ENCODE peak calls at places on chromosomes 3 and 15, in eight cellular contexts. N, M, Z, S, X, O, H and I are unnamed samples.

GRCh38 chr15:41501191-41501917 is 7.7 kb downstream of the ITPKA start:
- DNase-seq in N (no peak), M (peak), Z (no peak), S (peak), X (no peak), O (peak), H (peak), I (no peak)

GRCh38 chr15:41394924-41395323 is 7.4 kb downstream of the NDUFAF1 start:
- DNase-seq in N (no peak), M (no peak), Z (no peak), S (peak), X (no peak), O (no peak), H (no peak), I (no peak)

GRCh38 chr15:66702770-66703539 is 919 bp downstream of the SMAD6 start:
- DNase-seq in N (no peak), M (peak), Z (peak), S (no peak), X (no peak), O (peak), H (peak), I (no peak)

GRCh38 chr3:60841355-60841754 is 409.9 kb downstream of the FHIT start:
- DNase-seq in N (no peak), M (no peak), Z (no peak), S (no peak), X (no peak), O (no peak), H (no peak), I (no peak)

GRCh38 chr3:189041482-189042090 is 130.2 kb upstream of the TPRG1 start:
- DNase-seq in N (peak), M (peak), Z (peak), S (peak), X (no peak), O (peak), H (peak), I (no peak)

GRCh38 chr3:16407365-16407764 is 106.1 kb downstream of the RFTN1 start:
- DNase-seq in N (no peak), M (no peak), Z (no peak), S (no peak), X (no peak), O (no peak), H (no peak), I (no peak)

GRCh38 chr3:39385456-39386098 is 2.4 kb downstream of the SLC25A38 start:
- DNase-seq in N (no peak), M (no peak), Z (no peak), S (no peak), X (no peak), O (no peak), H (peak), I (no peak)

GRCh38 chr15:80770356-80770705 is 8.8 kb upstream of the CEMIP start:
- DNase-seq in N (no peak), M (no peak), Z (no peak), S (no peak), X (no peak), O (no peak), H (no peak), I (no peak)

GRCh38 chr15:43440721-43441281 is 52.2 kb downstream of the TP53BP1 start:
- DNase-seq in N (no peak), M (no peak), Z (peak), S (peak), X (no peak), O (no peak), H (peak), I (no peak)

GRCh38 chr3:167394003-167394402 is 13.9 kb upstream of the ZBBX start:
- DNase-seq in N (no peak), M (no peak), Z (no peak), S (no peak), X (no peak), O (no peak), H (no peak), I (no peak)

GRCh38 chr15:40291088-40291574 is 8.3 kb upstream of the ANKRD63 start:
- DNase-seq in N (no peak), M (peak), Z (peak), S (peak), X (no peak), O (peak), H (peak), I (peak)

GRCh38 chr15:98281130-98281529 is 320.6 kb downstream of the ARRDC4 start:
- DNase-seq in N (no peak), M (no peak), Z (no peak), S (no peak), X (no peak), O (no peak), H (no peak), I (no peak)

GRCh38 chr15:65318870-65319356 is 14.4 kb downstream of the RNU5B-1 start:
- DNase-seq in N (peak), M (peak), Z (peak), S (peak), X (no peak), O (peak), H (peak), I (peak)

GRCh38 chr3:104286645-104287044 is 1080.1 kb upstream of the ALCAM start:
- DNase-seq in N (no peak), M (no peak), Z (no peak), S (no peak), X (no peak), O (no peak), H (no peak), I (no peak)

GRCh38 chr3:37825744-37826143 is 35.9 kb upstream of the CTDSPL start:
- DNase-seq in N (no peak), M (no peak), Z (no peak), S (no peak), X (no peak), O (no peak), H (peak), I (no peak)

GRCh38 chr3:102471001-102471400 is 36.2 kb downstream of the ZPLD1 start:
- DNase-seq in N (no peak), M (peak), Z (no peak), S (no peak), X (no peak), O (no peak), H (peak), I (no peak)

GRCh38 chr3:42473083-42473932 is 29.1 kb upstream of the VIPR1 start:
- DNase-seq in N (no peak), M (no peak), Z (peak), S (peak), X (no peak), O (no peak), H (no peak), I (no peak)

GRCh38 chr3:45865568-45865955 is 20.8 kb upstream of the CCR9 start:
- DNase-seq in N (no peak), M (no peak), Z (no peak), S (no peak), X (no peak), O (no peak), H (no peak), I (no peak)

GRCh38 chr3:108055931-108056330 is 34.9 kb downstream of the CD47 start:
- DNase-seq in N (no peak), M (no peak), Z (no peak), S (no peak), X (no peak), O (no peak), H (no peak), I (no peak)
- TF ChIP-seq CTCF in N (no peak), M (no peak), Z (no peak), S (no peak), X (no peak), O (no peak), H (no peak), I (no peak)

DNA sequence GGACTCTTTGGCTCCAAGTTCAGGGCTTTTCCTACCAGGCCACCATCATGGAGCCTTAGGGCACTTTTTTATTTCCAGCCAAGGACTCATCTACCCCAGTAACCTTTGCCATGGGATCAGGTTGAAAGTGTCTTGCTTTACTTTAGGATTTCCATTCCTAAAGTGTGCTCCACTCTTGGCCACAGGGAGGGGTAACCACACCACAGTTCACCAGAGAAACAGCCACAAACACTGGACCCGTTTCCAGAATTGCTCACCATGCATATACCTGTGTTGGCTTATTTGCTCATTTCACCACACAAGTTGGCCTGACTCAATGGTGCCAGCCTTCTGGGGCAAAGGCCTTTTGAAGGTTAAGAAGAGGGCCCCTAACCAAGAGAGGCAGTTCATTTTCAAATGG is 70.6 kb upstream of the RAD18 start:
- DNase-seq in N (no peak), M (no peak), Z (no peak), S (no peak), X (no peak), O (no peak), H (no peak), I (no peak)
- TF ChIP-seq CTCF in N (no peak), M (no peak), Z (no peak), S (no peak), X (no peak), O (no peak), H (peak), I (peak)

GRCh38 chr3:172276103-172276502 is 172.2 kb downstream of the GHSR start:
- DNase-seq in N (no peak), M (no peak), Z (no peak), S (no peak), X (no peak), O (no peak), H (no peak), I (no peak)
- TF ChIP-seq CTCF in N (peak), M (no peak), Z (no peak), S (no peak), X (no peak), O (no peak), H (peak), I (no peak)

DNA sequence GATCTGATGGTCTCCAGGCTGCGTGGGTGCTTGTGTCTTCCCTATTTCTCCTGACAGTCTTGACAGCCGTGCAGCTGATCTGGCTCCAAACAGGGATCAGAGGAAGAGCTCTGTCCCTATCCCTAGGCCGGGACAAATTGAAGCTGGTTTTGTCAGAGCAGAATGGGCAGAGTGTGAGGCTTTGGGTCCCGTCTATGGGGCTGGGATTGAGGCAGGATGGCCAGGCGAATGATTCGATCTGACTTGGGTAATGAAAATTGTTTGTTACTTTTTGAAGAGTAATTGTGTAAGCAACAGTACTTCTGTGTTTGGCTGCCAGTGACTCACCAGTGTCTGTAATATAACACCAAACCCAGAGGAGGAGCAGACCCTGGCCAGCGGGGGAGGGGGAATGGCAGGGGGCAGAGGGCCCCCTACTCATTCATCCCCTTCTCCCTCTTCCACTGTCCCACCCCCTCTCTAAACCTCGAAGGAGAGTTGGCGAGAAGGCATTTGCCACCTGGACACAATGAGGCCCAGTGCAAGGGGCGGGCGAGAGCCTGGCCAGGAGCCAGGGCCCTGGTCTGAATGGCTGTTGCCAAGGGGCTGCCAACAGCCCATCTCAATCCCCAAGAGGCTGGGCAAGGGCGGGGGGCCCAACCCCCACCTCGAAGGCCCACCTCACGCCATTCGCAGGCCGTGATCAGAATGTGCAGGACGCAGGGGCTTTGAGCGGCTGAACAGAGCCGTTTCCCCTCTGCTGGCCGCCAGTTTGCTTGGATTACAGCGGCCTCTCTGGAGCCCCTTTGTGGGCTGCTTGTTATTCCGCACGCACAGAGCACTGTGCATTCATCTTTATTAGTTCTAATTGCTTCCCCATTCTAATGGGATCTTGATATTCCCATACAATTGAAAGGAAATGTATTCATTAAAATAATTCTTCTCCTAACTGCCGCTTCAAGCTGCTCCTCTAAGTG is 5.1 kb upstream of the MAGEF1 start:
- DNase-seq in N (no peak), M (peak), Z (no peak), S (no peak), X (no peak), O (peak), H (peak), I (peak)
- TF ChIP-seq CTCF in N (no peak), M (no peak), Z (no peak), S (no peak), X (no peak), O (no peak), H (peak), I (peak)

DNA sequence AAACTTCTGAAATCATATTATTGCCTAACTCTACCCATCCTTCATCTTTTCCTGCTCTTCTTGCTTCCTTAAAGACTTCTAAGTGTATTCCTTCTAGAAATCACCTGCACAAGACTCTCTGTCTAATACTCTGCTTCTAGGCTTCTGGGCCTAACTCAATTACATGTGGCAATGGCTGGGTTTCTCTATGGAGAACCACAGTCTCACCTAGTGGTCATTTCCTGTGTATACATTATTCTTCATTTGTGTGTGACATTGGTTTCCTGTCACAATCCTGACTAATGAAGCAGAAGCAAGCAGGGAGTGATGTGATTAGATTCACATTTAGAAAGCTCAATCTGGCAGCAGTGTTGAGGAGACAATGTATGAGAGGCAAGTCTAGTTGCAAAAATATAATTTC is 16.9 kb upstream of the CLDN1 start:
- DNase-seq in N (no peak), M (no peak), Z (no peak), S (peak), X (no peak), O (no peak), H (no peak), I (no peak)
- TF ChIP-seq CTCF in N (no peak), M (no peak), Z (no peak), S (no peak), X (no peak), O (no peak), H (peak), I (peak)

GRCh38 chr15:78540135-78540954 is at the start of gene PSMA4:
- DNase-seq in N (peak), M (peak), Z (peak), S (peak), X (peak), O (peak), H (peak), I (peak)
- TF ChIP-seq CTCF in N (no peak), M (no peak), Z (peak), S (peak), X (no peak), O (no peak), H (peak), I (peak)